ENCODE peak calls at places on chromosomes 3 and 15, in nine cellular contexts. A is GM12892; O is SJSA1; U is LoVo; G is effector memory CD8-positive, alpha-beta T cell; E is retina; J is neural crest cell; V is RPMI8226; C is heart left ventricle. L is an unnamed sample.

GRCh38 chr3:58009026-58009748 is 965 bp downstream of the FLNB start:
- DNase-seq in E (peak; percentile 41), O (no peak), U (peak; percentile 52), C (peak; percentile 28), A (peak; percentile 48), G (peak; percentile 6), J (no peak), V (peak; percentile 61), L (peak; percentile 51)

GRCh38 chr15:39030291-39031070 is 465.9 kb upstream of the RASGRP1 start:
- DNase-seq in G (no peak), A (no peak), O (no peak), U (no peak), C (no peak), E (no peak), V (no peak), J (no peak), L (no peak)

GRCh38 chr3:43794776-43795175 is 104.0 kb downstream of the ABHD5 start:
- DNase-seq in J (no peak), E (no peak), O (no peak), U (peak; percentile 8), G (no peak), A (no peak), V (no peak), C (no peak), L (no peak)

GRCh38 chr15:86691091-86691490 is 611.4 kb downstream of the AGBL1 start:
- DNase-seq in E (peak; percentile 10), G (no peak), A (no peak), J (no peak), C (no peak), O (no peak), V (peak; percentile 3), U (no peak), L (no peak)

GRCh38 chr15:92410544-92410943 is 16.9 kb downstream of the ST8SIA2 start:
- DNase-seq in C (no peak), O (no peak), J (no peak), A (no peak), G (no peak), V (no peak), U (no peak), E (no peak), L (no peak)

GRCh38 chr3:125374501-125374995 is 577 bp downstream of the ZNF148 start:
- DNase-seq in A (peak; percentile 56), U (peak; percentile 18), J (peak; percentile 25), G (peak; percentile 38), O (peak; percentile 49), V (peak; percentile 37), E (peak; percentile 74), C (peak; percentile 23), L (no peak)

GRCh38 chr3:54361884-54362283 is 239.5 kb downstream of the CACNA2D3 start:
- DNase-seq in U (no peak), G (no peak), J (no peak), A (no peak), V (no peak), C (no peak), O (no peak), E (no peak), L (no peak)

GRCh38 chr15:89136818-89137772 is 48.8 kb downstream of the ABHD2 start:
- DNase-seq in A (no peak), J (no peak), C (peak; percentile 70), U (no peak), G (no peak), E (no peak), O (no peak), V (no peak), L (no peak)

GRCh38 chr3:74787008-74787407 is 172.5 kb upstream of the CNTN3 start:
- DNase-seq in G (no peak), C (no peak), V (no peak), E (peak; percentile 55), U (no peak), A (no peak), J (no peak), O (no peak), L (no peak)

GRCh38 chr15:77144492-77145070 is 73.7 kb upstream of the TSPAN3 start:
- DNase-seq in E (no peak), U (peak; percentile 5), A (no peak), G (no peak), O (peak; percentile 74), C (no peak), V (no peak), J (no peak), L (no peak)

GRCh38 chr3:147574622-147575021 is 165.5 kb downstream of the ZIC1 start:
- DNase-seq in U (no peak), C (no peak), J (no peak), E (peak; percentile 4), V (no peak), O (no peak), G (no peak), A (no peak), L (no peak)

GRCh38 chr15:40930430-40931299 is 1.5 kb downstream of the DLL4 start:
- DNase-seq in G (no peak), E (peak; percentile 71), J (no peak), V (peak; percentile 66), A (no peak), O (no peak), C (peak; percentile 86), U (peak; percentile 76), L (peak; percentile 69)

GRCh38 chr3:171351676-171352075 is 108.5 kb downstream of the TNIK start:
- DNase-seq in U (peak; percentile 39), J (no peak), G (no peak), C (no peak), A (no peak), O (no peak), E (no peak), V (no peak), L (no peak)

GRCh38 chr3:122583770-122584169 is 6.3 kb downstream of the PARP15 start:
- DNase-seq in V (no peak), O (no peak), J (no peak), E (no peak), G (no peak), A (no peak), C (no peak), U (no peak), L (no peak)

GRCh38 chr3:143464850-143465249 is 345.3 kb downstream of the CHST2 start:
- DNase-seq in E (no peak), A (no peak), U (peak; percentile 8), O (no peak), J (no peak), V (no peak), G (no peak), C (no peak), L (no peak)

GRCh38 chr15:50889589-50889988 is 18.9 kb upstream of the AP4E1 start:
- DNase-seq in C (no peak), V (no peak), G (no peak), J (no peak), U (no peak), E (no peak), A (no peak), O (no peak), L (no peak)

GRCh38 chr3:117553461-117553860 is 843.9 kb downstream of the TUSC7 start:
- DNase-seq in E (no peak), A (no peak), U (no peak), G (no peak), V (peak; percentile 46), J (no peak), O (no peak), C (no peak), L (no peak)

GRCh38 chr3:104606812-104607211 is 759.9 kb upstream of the ALCAM start:
- DNase-seq in G (no peak), O (no peak), E (no peak), C (no peak), A (no peak), J (no peak), U (no peak), V (no peak), L (no peak)

GRCh38 chr3:99410789-99411311 is 227.5 kb upstream of the COL8A1 start:
- DNase-seq in V (no peak), A (no peak), G (no peak), U (no peak), J (no peak), O (peak; percentile 55), E (peak; percentile 34), C (no peak), L (no peak)

GRCh38 chr3:115615001-115615447 is 8.3 kb upstream of the GAP43 start:
- DNase-seq in O (no peak), C (no peak), U (peak; percentile 53), V (no peak), A (no peak), J (no peak), G (no peak), E (no peak), L (no peak)

GRCh38 chr3:72657666-72658065 is 190.6 kb downstream of the SHQ1 start:
- DNase-seq in E (no peak), G (no peak), U (peak; percentile 58), A (no peak), C (no peak), O (no peak), J (no peak), V (peak; percentile 54), L (no peak)

GRCh38 chr15:26883466-26883865 is 16.6 kb downstream of the GABRA5 start:
- DNase-seq in A (no peak), V (no peak), G (no peak), C (no peak), U (no peak), O (no peak), E (no peak), J (no peak), L (no peak)

GRCh38 chr3:45084820-45085816 is 59.0 kb downstream of the CLEC3B start:
- DNase-seq in J (no peak), C (no peak), U (no peak), A (no peak), G (no peak), O (peak; percentile 63), V (no peak), E (no peak), L (no peak)

GRCh38 chr3:13251166-13251892 is 168.8 kb downstream of the NUP210 start:
- DNase-seq in J (no peak), C (no peak), E (no peak), V (peak; percentile 21), A (no peak), U (no peak), O (no peak), G (no peak), L (no peak)

GRCh38 chr15:99436472-99437314 is 129.1 kb upstream of the MEF2A start:
- DNase-seq in A (no peak), O (no peak), V (no peak), J (no peak), E (no peak), C (peak; percentile 9), U (no peak), G (no peak), L (no peak)

GRCh38 chr3:171585029-171585428 is 124.8 kb upstream of the TNIK start:
- DNase-seq in U (peak; percentile 9), V (no peak), O (no peak), J (no peak), G (no peak), A (no peak), C (no peak), E (no peak), L (no peak)

GRCh38 chr15:70741677-70742293 is 21.6 kb downstream of the UACA start:
- DNase-seq in J (no peak), O (no peak), V (no peak), E (no peak), U (peak; percentile 74), G (no peak), A (no peak), C (no peak), L (no peak)

GRCh38 chr15:68616397-68616796 is 37.6 kb downstream of the CORO2B start:
- DNase-seq in V (no peak), A (no peak), C (no peak), U (no peak), O (no peak), G (no peak), E (peak; percentile 89), J (no peak), L (no peak)

GRCh38 chr15:98428253-98428989 is 219.9 kb upstream of the IGF1R start:
- DNase-seq in U (peak; percentile 68), V (peak; percentile 70), O (peak; percentile 67), A (peak; percentile 76), G (peak; percentile 31), J (peak; percentile 90), C (peak; percentile 56), E (peak; percentile 95), L (peak; percentile 94)

GRCh38 chr15:52408823-52409222 is 113.2 kb upstream of the MYO5C start:
- DNase-seq in G (no peak), A (no peak), J (no peak), C (no peak), V (peak; percentile 33), E (peak; percentile 4), O (no peak), U (no peak), L (no peak)

GRCh38 chr3:29644261-29644660 is 363.4 kb downstream of the RBMS3 start:
- DNase-seq in O (no peak), U (no peak), C (no peak), V (no peak), J (no peak), G (no peak), E (no peak), A (no peak), L (no peak)